ENCODE peak calls at places on chromosomes 6 and 20, in eight cellular contexts. Q is suprapubic skin, G is stomach, T is ovary, O is K562, W is SK-N-SH, A is transverse colon, K is GM12878. P is an unnamed sample.

GRCh38 chr6:148878683-148879082 is 131.9 kb downstream of the UST start:
- DNase-seq in K (no peak), A (no peak), T (no peak), Q (no peak), O (no peak), W (no peak), G (no peak), P (no peak)

GRCh38 chr6:134177236-134177635 is 124.8 kb upstream of the SLC2A12 start:
- DNase-seq in G (no peak), W (no peak), T (no peak), K (no peak), A (no peak), Q (no peak), O (no peak), P (no peak)

GRCh38 chr6:33607784-33608161 is 13.3 kb upstream of the ITPR3 start:
- DNase-seq in W (peak; percentile 43), T (no peak), K (no peak), G (peak; percentile 55), O (peak; percentile 51), Q (peak; percentile 74), A (peak; percentile 68), P (peak; percentile 60)

GRCh38 chr6:13273931-13274706 is 54.2 kb downstream of the TBC1D7 start:
- DNase-seq in G (peak; percentile 31), W (no peak), O (peak; percentile 75), Q (no peak), T (no peak), K (peak; percentile 83), A (peak; percentile 50), P (peak; percentile 83)

GRCh38 chr20:36950432-36951197 is 893 bp downstream of the SAMHD1 start:
- DNase-seq in T (no peak), A (peak; percentile 39), O (peak; percentile 17), K (no peak), Q (no peak), W (no peak), G (peak; percentile 28), P (peak; percentile 25)

GRCh38 chr6:137145421-137145820 is 28.0 kb downstream of the IL22RA2 start:
- DNase-seq in K (no peak), T (no peak), A (no peak), G (no peak), O (no peak), W (no peak), Q (no peak), P (no peak)

GRCh38 chr20:49340161-49340966 is 62.5 kb upstream of the ZNFX1 start:
- DNase-seq in K (no peak), T (no peak), Q (no peak), O (no peak), G (no peak), A (no peak), W (peak; percentile 52), P (peak; percentile 52)

GRCh38 chr6:96816182-96816888 is 20.9 kb downstream of the GPR63 start:
- DNase-seq in A (no peak), K (no peak), T (no peak), Q (no peak), W (no peak), O (no peak), G (no peak), P (no peak)

GRCh38 chr20:17761612-17762011 is 61.8 kb downstream of the BANF2 start:
- DNase-seq in O (no peak), T (no peak), K (no peak), G (no peak), W (peak; percentile 36), Q (no peak), A (no peak), P (no peak)

GRCh38 chr20:62925420-62926228 is 681 bp downstream of the DIDO1 start:
- DNase-seq in K (no peak), A (peak; percentile 54), W (peak; percentile 51), G (peak; percentile 45), T (peak; percentile 64), O (no peak), Q (peak; percentile 78), P (peak; percentile 85)

GRCh38 chr6:169839029-169839481 is 87.6 kb downstream of the ERMARD start:
- DNase-seq in O (no peak), Q (no peak), A (no peak), G (peak; percentile 17), W (peak; percentile 80), T (no peak), K (no peak), P (peak; percentile 58)

GRCh38 chr6:42179261-42179955 is 6.2 kb downstream of the GUCA1A start:
- DNase-seq in T (no peak), A (no peak), G (no peak), O (no peak), K (no peak), Q (no peak), W (no peak), P (no peak)

GRCh38 chr6:27096834-27097511 is 150.5 kb upstream of the PRSS16 start:
- DNase-seq in Q (no peak), G (peak; percentile 39), T (peak; percentile 52), A (peak; percentile 57), O (peak; percentile 15), K (no peak), W (peak; percentile 59), P (peak; percentile 63)

GRCh38 chr20:33005132-33005566 is 916 bp upstream of the SUN5 start:
- DNase-seq in T (no peak), O (peak; percentile 75), W (no peak), G (no peak), K (no peak), A (no peak), Q (no peak), P (no peak)

GRCh38 chr6:11752350-11752749 is 26.3 kb downstream of the ADTRP start:
- DNase-seq in K (no peak), T (no peak), G (no peak), O (no peak), Q (no peak), W (no peak), A (no peak), P (no peak)

GRCh38 chr6:166578536-166579233 is 7.8 kb downstream of the RAMACL start:
- DNase-seq in A (no peak), T (no peak), W (no peak), G (no peak), O (no peak), Q (no peak), K (no peak), P (peak; percentile 13)

GRCh38 chr6:153698637-153699036 is 340.4 kb upstream of the OPRM1 start:
- DNase-seq in K (no peak), Q (no peak), T (no peak), O (no peak), A (no peak), G (no peak), W (no peak), P (no peak)

DNA sequence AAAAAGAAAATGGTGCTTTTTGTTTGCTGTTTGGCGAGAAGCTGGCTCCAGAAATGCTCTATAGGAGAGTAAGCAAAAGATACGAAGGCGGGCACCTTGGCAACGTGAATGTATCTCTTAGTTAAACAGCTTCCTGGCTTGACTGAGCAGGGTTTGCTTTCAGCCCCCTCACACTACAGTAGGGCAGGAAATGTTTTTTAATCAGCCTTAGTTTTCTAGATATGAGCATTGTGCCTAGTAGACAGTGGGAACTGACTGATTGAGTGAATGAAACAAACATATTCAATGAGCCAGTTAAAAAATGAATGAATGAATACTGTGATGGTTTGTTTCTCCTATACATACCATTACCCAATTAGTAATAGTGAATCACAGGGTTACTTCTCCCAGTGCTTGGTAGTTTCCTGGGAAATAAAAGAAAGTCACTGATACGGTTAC is 19.9 kb downstream of the CAP2 start:
- DNase-seq in K (no peak), T (no peak), O (no peak), G (no peak), Q (no peak), W (no peak), A (no peak), P (no peak)
- H3K27ac ChIP-seq in K (no peak overlapping the region), T (no peak overlapping the region), O (no peak overlapping the region), G (no peak overlapping the region), Q (no peak overlapping the region), W (no peak overlapping the region), A (no peak overlapping the region), P (no peak overlapping the region)

DNA sequence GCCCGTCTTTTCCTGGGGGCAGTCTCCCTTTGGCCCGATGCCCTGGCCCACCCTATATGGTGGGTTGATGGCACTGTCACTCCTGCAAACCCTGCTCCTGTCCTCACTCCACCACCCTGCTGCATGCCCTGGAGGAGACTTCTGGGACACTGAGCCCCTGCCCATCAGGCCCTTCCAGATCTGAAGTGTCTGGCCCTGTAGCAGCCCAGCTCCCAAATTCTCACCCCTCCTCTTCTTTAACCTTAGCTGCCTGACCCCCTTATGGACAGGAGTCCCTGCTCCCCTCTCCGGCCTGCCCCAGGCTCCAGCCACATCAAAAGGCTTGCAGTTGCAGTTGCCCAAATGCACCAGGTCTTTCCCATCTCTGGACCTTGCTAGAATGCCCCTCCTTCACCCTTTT is 20.8 kb upstream of the SLC32A1 start:
- DNase-seq in K (no peak), Q (no peak), A (no peak), G (no peak), T (no peak), O (no peak), W (no peak), P (no peak)
- H3K27me3 ChIP-seq in K (peaks cover 9% of the 10 kb centered on the region), Q (peaks cover 87% of the 10 kb centered on the region), A (peaks cover 7% of the 10 kb centered on the region), G (peaks cover 25% of the 10 kb centered on the region), T (no peaks in the 10 kb centered on the region), O (peaks cover 37% of the 10 kb centered on the region), W (peaks cover 23% of the 10 kb centered on the region), P (no peaks in the 10 kb centered on the region)

GRCh38 chr20:52190437-52191131 is 995 bp downstream of the ZFP64 start:
- DNase-seq in Q (no peak), O (peak; percentile 65), G (peak; percentile 34), K (no peak), A (peak; percentile 68), W (peak; percentile 68), T (peak; percentile 41), P (peak; percentile 33)
- TF ChIP-seq EP300 in Q (no peak), O (no peak), G (no peak), K (no peak), A (no peak), W (no peak), T (no peak), P (no peak)

DNA sequence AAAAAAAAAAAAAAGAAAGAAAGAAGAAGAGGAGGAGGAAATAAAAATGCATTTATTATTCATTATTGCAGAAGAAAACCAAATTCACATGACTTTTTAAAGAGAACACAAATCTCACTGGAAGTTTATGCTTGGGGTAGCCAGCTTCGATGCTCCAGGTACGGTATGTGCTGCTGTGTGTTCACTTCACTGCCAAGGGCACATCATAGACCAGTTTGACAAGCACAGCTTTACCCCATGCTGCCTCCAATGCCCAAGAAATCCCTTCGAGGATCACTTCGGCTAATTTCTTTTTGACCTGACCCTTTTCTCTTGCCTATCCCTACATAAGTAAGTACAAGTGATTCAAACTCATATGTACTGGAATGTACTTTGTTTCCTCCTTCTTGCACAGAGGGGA is 41.9 kb upstream of the RBM24 start:
- DNase-seq in G (no peak), K (no peak), O (no peak), W (no peak), Q (no peak), A (no peak), T (no peak), P (no peak)
- H3K27ac ChIP-seq in G (no peak overlapping the region), K (no peak overlapping the region), O (no peak overlapping the region), W (no peak overlapping the region), Q (no peak overlapping the region), A (no peak overlapping the region), T (no peak overlapping the region), P (no peak overlapping the region)